ENCODE peak calls at places on chromosome 14, in nine cellular contexts. O, J, X, W, V, L, E, C and R are unnamed samples.

GRCh38 chr14:31898835-31899528 is 178.1 kb upstream of the ARHGAP5 start:
- DNase-seq in O (no peak), J (no peak), X (no peak), W (no peak), V (no peak), L (no peak), E (no peak), C (no peak), R (no peak)

GRCh38 chr14:90517431-90517841 is 120.6 kb downstream of the CALM1 start:
- DNase-seq in O (no peak), J (no peak), X (no peak), W (no peak), V (no peak), L (no peak), E (no peak), C (no peak), R (no peak)

GRCh38 chr14:23568600-23569310 is 1.2 kb upstream of the AP1G2 start:
- DNase-seq in O (no peak), J (no peak), X (peak; percentile 85), W (no peak), V (peak; percentile 6), L (no peak), E (no peak), C (no peak), R (no peak)

GRCh38 chr14:59101441-59101840 is 87.0 kb upstream of the DAAM1 start:
- DNase-seq in O (no peak), J (no peak), X (no peak), W (no peak), V (no peak), L (no peak), E (no peak), C (no peak), R (no peak)

GRCh38 chr14:90797919-90798318 is 18.3 kb downstream of the TTC7B start:
- DNase-seq in O (no peak), J (no peak), X (no peak), W (no peak), V (no peak), L (no peak), E (no peak), C (no peak), R (no peak)

GRCh38 chr14:95759952-95760351 is 46.0 kb upstream of the TCL1A start:
- DNase-seq in O (no peak), J (no peak), X (no peak), W (no peak), V (no peak), L (no peak), E (no peak), C (no peak), R (no peak)

GRCh38 chr14:94650806-94651805 is 38.9 kb downstream of the SERPINA3 start:
- DNase-seq in O (no peak), J (no peak), X (no peak), W (no peak), V (no peak), L (no peak), E (no peak), C (no peak), R (no peak)

GRCh38 chr14:104687601-104688504 is 1.6 kb upstream of the INF2 start:
- DNase-seq in O (no peak), J (no peak), X (peak; percentile 83), W (peak; percentile 86), V (peak; percentile 71), L (no peak), E (no peak), C (no peak), R (no peak)

GRCh38 chr14:68848253-68848652 is 55.4 kb upstream of the ZFP36L1 start:
- DNase-seq in O (no peak), J (no peak), X (no peak), W (no peak), V (no peak), L (no peak), E (no peak), C (no peak), R (no peak)

GRCh38 chr14:91283666-91284065 is 39.2 kb upstream of the GPR68 start:
- DNase-seq in O (no peak), J (no peak), X (no peak), W (no peak), V (no peak), L (no peak), E (no peak), C (no peak), R (no peak)

GRCh38 chr14:92154283-92154942 is 32.6 kb downstream of the CPSF2 start:
- DNase-seq in O (no peak), J (no peak), X (no peak), W (peak; percentile 1), V (peak; percentile 52), L (no peak), E (no peak), C (no peak), R (no peak)

GRCh38 chr14:35406811-35407630 is 2.5 kb upstream of the NFKBIA start:
- DNase-seq in O (no peak), J (no peak), X (no peak), W (peak; percentile 32), V (peak; percentile 70), L (no peak), E (no peak), C (peak; percentile 71), R (no peak)

GRCh38 chr14:31884776-31885379 is 192.2 kb upstream of the ARHGAP5 start:
- DNase-seq in O (no peak), J (no peak), X (peak; percentile 66), W (no peak), V (no peak), L (no peak), E (no peak), C (no peak), R (no peak)

GRCh38 chr14:51180577-51180976 is 59.5 kb upstream of the TMX1 start:
- DNase-seq in O (no peak), J (no peak), X (no peak), W (no peak), V (no peak), L (no peak), E (no peak), C (no peak), R (no peak)

GRCh38 chr14:92651106-92651792 is 97.2 kb downstream of the LGMN start:
- DNase-seq in O (peak; percentile 39), J (peak; percentile 74), X (no peak), W (no peak), V (no peak), L (peak; percentile 90), E (peak; percentile 93), C (no peak), R (peak; percentile 71)

GRCh38 chr14:86243158-86243557 is 713.2 kb downstream of the FLRT2 start:
- DNase-seq in O (no peak), J (no peak), X (no peak), W (no peak), V (no peak), L (no peak), E (no peak), C (no peak), R (no peak)